ENCODE peak calls at places on chromosomes 1 and 21, in five cellular contexts. One of them, this sample, is unnamed.

GRCh38 chr1:11690669-11691301 is 725 bp upstream of the DRAXIN start:
- DNase-seq in effector CD8-positive, alpha-beta T cell: no peak
- DNase-seq in HTR-8/SVneo: no peak
- DNase-seq in prostate gland: no peak
- DNase-seq in progenitor cell of endocrine pancreas: peak; percentile 70
- DNase-seq in this sample: no peak

GRCh38 chr1:205012416-205013140 is 30.4 kb upstream of the CNTN2 start:
- DNase-seq in effector CD8-positive, alpha-beta T cell: no peak
- DNase-seq in HTR-8/SVneo: no peak
- DNase-seq in prostate gland: no peak
- DNase-seq in progenitor cell of endocrine pancreas: no peak
- DNase-seq in this sample: no peak

GRCh38 chr1:75328691-75329090 is 194.5 kb downstream of the LHX8 start:
- DNase-seq in effector CD8-positive, alpha-beta T cell: no peak
- DNase-seq in HTR-8/SVneo: no peak
- DNase-seq in prostate gland: no peak
- DNase-seq in progenitor cell of endocrine pancreas: no peak
- DNase-seq in this sample: no peak

GRCh38 chr1:34693081-34693480 is 61.8 kb upstream of the GJB5 start:
- DNase-seq in effector CD8-positive, alpha-beta T cell: no peak
- DNase-seq in HTR-8/SVneo: no peak
- DNase-seq in prostate gland: no peak
- DNase-seq in progenitor cell of endocrine pancreas: no peak
- DNase-seq in this sample: no peak

GRCh38 chr1:44270666-44271628 is 57.7 kb downstream of the DMAP1 start:
- DNase-seq in effector CD8-positive, alpha-beta T cell: no peak
- DNase-seq in HTR-8/SVneo: no peak
- DNase-seq in prostate gland: no peak
- DNase-seq in progenitor cell of endocrine pancreas: no peak
- DNase-seq in this sample: no peak

GRCh38 chr21:17699524-17700189 is 87.0 kb upstream of the BTG3 start:
- DNase-seq in effector CD8-positive, alpha-beta T cell: no peak
- DNase-seq in HTR-8/SVneo: no peak
- DNase-seq in prostate gland: no peak
- DNase-seq in progenitor cell of endocrine pancreas: no peak
- DNase-seq in this sample: no peak

GRCh38 chr1:204188959-204189639 is 7.2 kb downstream of the KISS1 start:
- DNase-seq in effector CD8-positive, alpha-beta T cell: no peak
- DNase-seq in HTR-8/SVneo: no peak
- DNase-seq in prostate gland: no peak
- DNase-seq in progenitor cell of endocrine pancreas: no peak
- DNase-seq in this sample: no peak

GRCh38 chr1:16441312-16441641 is 753 bp downstream of the NECAP2 start:
- DNase-seq in effector CD8-positive, alpha-beta T cell: no peak
- DNase-seq in HTR-8/SVneo: no peak
- DNase-seq in prostate gland: no peak
- DNase-seq in progenitor cell of endocrine pancreas: no peak
- DNase-seq in this sample: no peak

GRCh38 chr1:1124508-1124785 is 8.6 kb upstream of the C1orf159 start:
- DNase-seq in effector CD8-positive, alpha-beta T cell: no peak
- DNase-seq in HTR-8/SVneo: no peak
- DNase-seq in prostate gland: no peak
- DNase-seq in progenitor cell of endocrine pancreas: no peak
- DNase-seq in this sample: no peak

GRCh38 chr1:52659356-52659755 is 26.4 kb downstream of the SHISAL2A start:
- DNase-seq in effector CD8-positive, alpha-beta T cell: no peak
- DNase-seq in HTR-8/SVneo: no peak
- DNase-seq in prostate gland: no peak
- DNase-seq in progenitor cell of endocrine pancreas: no peak
- DNase-seq in this sample: no peak

GRCh38 chr1:172167801-172168596 is 252.5 kb upstream of the C1orf105 start:
- DNase-seq in effector CD8-positive, alpha-beta T cell: no peak
- DNase-seq in HTR-8/SVneo: no peak
- DNase-seq in prostate gland: no peak
- DNase-seq in progenitor cell of endocrine pancreas: no peak
- DNase-seq in this sample: no peak

GRCh38 chr1:224427346-224427745 is 7.3 kb downstream of the WDR26 start:
- DNase-seq in effector CD8-positive, alpha-beta T cell: no peak
- DNase-seq in HTR-8/SVneo: peak; percentile 38
- DNase-seq in prostate gland: no peak
- DNase-seq in progenitor cell of endocrine pancreas: no peak
- DNase-seq in this sample: no peak

GRCh38 chr21:25664462-25665070 is 25.5 kb downstream of the JAM2 start:
- DNase-seq in effector CD8-positive, alpha-beta T cell: no peak
- DNase-seq in HTR-8/SVneo: no peak
- DNase-seq in prostate gland: no peak
- DNase-seq in progenitor cell of endocrine pancreas: no peak
- DNase-seq in this sample: no peak

GRCh38 chr1:198669771-198670170 is 30.9 kb downstream of the PTPRC start:
- DNase-seq in effector CD8-positive, alpha-beta T cell: no peak
- DNase-seq in HTR-8/SVneo: no peak
- DNase-seq in prostate gland: no peak
- DNase-seq in progenitor cell of endocrine pancreas: no peak
- DNase-seq in this sample: no peak

This sample was measured in left cardiac atrium.